ENCODE peak calls at places on chromosome 4, in ten cellular contexts. One of them, this sample, is unnamed.

GRCh38 chr4:5839751-5840674 is 52.9 kb downstream of the CRMP1 start:
- DNase-seq in immature natural killer cell: no peak
- DNase-seq in stimulated activated CD8-positive, alpha-beta memory T cell treated with anti-CD3 and anti-CD28 coated beads, Interleukin-7, amount 100 ng/mL, for 24 hours: no peak
- DNase-seq in RWPE1: no peak
- DNase-seq in NCI-H146: peak; percentile 39
- DNase-seq in activated CD4-positive, CD25-positive, alpha-beta regulatory T cell treated with anti-CD3 and anti-CD28 coated beads, Interleukin-2, amount 50 U/mL, for 72 hours: no peak
- DNase-seq in activated naive CD8-positive, alpha-beta T cell treated with anti-CD3 and anti-CD28 coated beads, Interleukin-2, amount 50 U/mL, for 24 hours: no peak
- DNase-seq in sciatic nerve: no peak
- DNase-seq in 8988T: no peak
- DNase-seq in H54: no peak
- DNase-seq in this sample: no peak

GRCh38 chr4:98485816-98486355 is 172.5 kb downstream of the TSPAN5 start:
- DNase-seq in immature natural killer cell: no peak
- DNase-seq in stimulated activated CD8-positive, alpha-beta memory T cell treated with anti-CD3 and anti-CD28 coated beads, Interleukin-7, amount 100 ng/mL, for 24 hours: no peak
- DNase-seq in RWPE1: no peak
- DNase-seq in NCI-H146: no peak
- DNase-seq in activated CD4-positive, CD25-positive, alpha-beta regulatory T cell treated with anti-CD3 and anti-CD28 coated beads, Interleukin-2, amount 50 U/mL, for 72 hours: no peak
- DNase-seq in activated naive CD8-positive, alpha-beta T cell treated with anti-CD3 and anti-CD28 coated beads, Interleukin-2, amount 50 U/mL, for 24 hours: no peak
- DNase-seq in sciatic nerve: no peak
- DNase-seq in 8988T: no peak
- DNase-seq in H54: no peak
- DNase-seq in this sample: no peak

GRCh38 chr4:151486166-151486565 is 77.2 kb downstream of the FHIP1A start:
- DNase-seq in immature natural killer cell: no peak
- DNase-seq in stimulated activated CD8-positive, alpha-beta memory T cell treated with anti-CD3 and anti-CD28 coated beads, Interleukin-7, amount 100 ng/mL, for 24 hours: no peak
- DNase-seq in RWPE1: no peak
- DNase-seq in NCI-H146: no peak
- DNase-seq in activated CD4-positive, CD25-positive, alpha-beta regulatory T cell treated with anti-CD3 and anti-CD28 coated beads, Interleukin-2, amount 50 U/mL, for 72 hours: no peak
- DNase-seq in activated naive CD8-positive, alpha-beta T cell treated with anti-CD3 and anti-CD28 coated beads, Interleukin-2, amount 50 U/mL, for 24 hours: no peak
- DNase-seq in sciatic nerve: no peak
- DNase-seq in 8988T: no peak
- DNase-seq in H54: no peak
- DNase-seq in this sample: no peak

GRCh38 chr4:60737858-60738257 is 462.3 kb upstream of the ADGRL3 start:
- DNase-seq in immature natural killer cell: no peak
- DNase-seq in stimulated activated CD8-positive, alpha-beta memory T cell treated with anti-CD3 and anti-CD28 coated beads, Interleukin-7, amount 100 ng/mL, for 24 hours: no peak
- DNase-seq in RWPE1: peak; percentile 46
- DNase-seq in NCI-H146: no peak
- DNase-seq in activated CD4-positive, CD25-positive, alpha-beta regulatory T cell treated with anti-CD3 and anti-CD28 coated beads, Interleukin-2, amount 50 U/mL, for 72 hours: no peak
- DNase-seq in activated naive CD8-positive, alpha-beta T cell treated with anti-CD3 and anti-CD28 coated beads, Interleukin-2, amount 50 U/mL, for 24 hours: no peak
- DNase-seq in sciatic nerve: no peak
- DNase-seq in 8988T: no peak
- DNase-seq in H54: no peak
- DNase-seq in this sample: no peak

GRCh38 chr4:2285665-2286381 is 23.9 kb upstream of the MXD4 start:
- DNase-seq in immature natural killer cell: no peak
- DNase-seq in stimulated activated CD8-positive, alpha-beta memory T cell treated with anti-CD3 and anti-CD28 coated beads, Interleukin-7, amount 100 ng/mL, for 24 hours: no peak
- DNase-seq in RWPE1: no peak
- DNase-seq in NCI-H146: no peak
- DNase-seq in activated CD4-positive, CD25-positive, alpha-beta regulatory T cell treated with anti-CD3 and anti-CD28 coated beads, Interleukin-2, amount 50 U/mL, for 72 hours: peak; percentile 26
- DNase-seq in activated naive CD8-positive, alpha-beta T cell treated with anti-CD3 and anti-CD28 coated beads, Interleukin-2, amount 50 U/mL, for 24 hours: no peak
- DNase-seq in sciatic nerve: peak; percentile 51
- DNase-seq in 8988T: no peak
- DNase-seq in H54: no peak
- DNase-seq in this sample: no peak

GRCh38 chr4:152161676-152162330 is 374.1 kb downstream of the FBXW7 start:
- DNase-seq in immature natural killer cell: no peak
- DNase-seq in stimulated activated CD8-positive, alpha-beta memory T cell treated with anti-CD3 and anti-CD28 coated beads, Interleukin-7, amount 100 ng/mL, for 24 hours: no peak
- DNase-seq in RWPE1: peak; percentile 5
- DNase-seq in NCI-H146: no peak
- DNase-seq in activated CD4-positive, CD25-positive, alpha-beta regulatory T cell treated with anti-CD3 and anti-CD28 coated beads, Interleukin-2, amount 50 U/mL, for 72 hours: no peak
- DNase-seq in activated naive CD8-positive, alpha-beta T cell treated with anti-CD3 and anti-CD28 coated beads, Interleukin-2, amount 50 U/mL, for 24 hours: no peak
- DNase-seq in sciatic nerve: no peak
- DNase-seq in 8988T: no peak
- DNase-seq in H54: no peak
- DNase-seq in this sample: no peak

GRCh38 chr4:107993969-107994368 is 4.3 kb downstream of the HADH start:
- DNase-seq in immature natural killer cell: no peak
- DNase-seq in stimulated activated CD8-positive, alpha-beta memory T cell treated with anti-CD3 and anti-CD28 coated beads, Interleukin-7, amount 100 ng/mL, for 24 hours: no peak
- DNase-seq in RWPE1: no peak
- DNase-seq in NCI-H146: no peak
- DNase-seq in activated CD4-positive, CD25-positive, alpha-beta regulatory T cell treated with anti-CD3 and anti-CD28 coated beads, Interleukin-2, amount 50 U/mL, for 72 hours: no peak
- DNase-seq in activated naive CD8-positive, alpha-beta T cell treated with anti-CD3 and anti-CD28 coated beads, Interleukin-2, amount 50 U/mL, for 24 hours: no peak
- DNase-seq in sciatic nerve: no peak
- DNase-seq in 8988T: no peak
- DNase-seq in H54: no peak
- DNase-seq in this sample: no peak

GRCh38 chr4:151325320-151326246 is at the start of gene SH3D19:
- DNase-seq in immature natural killer cell: no peak
- DNase-seq in stimulated activated CD8-positive, alpha-beta memory T cell treated with anti-CD3 and anti-CD28 coated beads, Interleukin-7, amount 100 ng/mL, for 24 hours: no peak
- DNase-seq in RWPE1: peak; percentile 60
- DNase-seq in NCI-H146: no peak
- DNase-seq in activated CD4-positive, CD25-positive, alpha-beta regulatory T cell treated with anti-CD3 and anti-CD28 coated beads, Interleukin-2, amount 50 U/mL, for 72 hours: no peak
- DNase-seq in activated naive CD8-positive, alpha-beta T cell treated with anti-CD3 and anti-CD28 coated beads, Interleukin-2, amount 50 U/mL, for 24 hours: no peak
- DNase-seq in sciatic nerve: peak; percentile 85
- DNase-seq in 8988T: peak; percentile 51
- DNase-seq in H54: peak; percentile 49
- DNase-seq in this sample: peak; percentile 84

GRCh38 chr4:139458543-139458942 is 4.6 kb downstream of the RAB33B start:
- DNase-seq in immature natural killer cell: no peak
- DNase-seq in stimulated activated CD8-positive, alpha-beta memory T cell treated with anti-CD3 and anti-CD28 coated beads, Interleukin-7, amount 100 ng/mL, for 24 hours: no peak
- DNase-seq in RWPE1: no peak
- DNase-seq in NCI-H146: peak; percentile 4
- DNase-seq in activated CD4-positive, CD25-positive, alpha-beta regulatory T cell treated with anti-CD3 and anti-CD28 coated beads, Interleukin-2, amount 50 U/mL, for 72 hours: no peak
- DNase-seq in activated naive CD8-positive, alpha-beta T cell treated with anti-CD3 and anti-CD28 coated beads, Interleukin-2, amount 50 U/mL, for 24 hours: no peak
- DNase-seq in sciatic nerve: no peak
- DNase-seq in 8988T: no peak
- DNase-seq in H54: no peak
- DNase-seq in this sample: no peak

GRCh38 chr4:150479665-150480064 is 102.3 kb upstream of the MAB21L2 start:
- DNase-seq in immature natural killer cell: no peak
- DNase-seq in stimulated activated CD8-positive, alpha-beta memory T cell treated with anti-CD3 and anti-CD28 coated beads, Interleukin-7, amount 100 ng/mL, for 24 hours: no peak
- DNase-seq in RWPE1: no peak
- DNase-seq in NCI-H146: no peak
- DNase-seq in activated CD4-positive, CD25-positive, alpha-beta regulatory T cell treated with anti-CD3 and anti-CD28 coated beads, Interleukin-2, amount 50 U/mL, for 72 hours: no peak
- DNase-seq in activated naive CD8-positive, alpha-beta T cell treated with anti-CD3 and anti-CD28 coated beads, Interleukin-2, amount 50 U/mL, for 24 hours: no peak
- DNase-seq in sciatic nerve: no peak
- DNase-seq in 8988T: no peak
- DNase-seq in H54: no peak
- DNase-seq in this sample: no peak

GRCh38 chr4:64465263-64465662 is 56.0 kb upstream of the TECRL start:
- DNase-seq in immature natural killer cell: no peak
- DNase-seq in stimulated activated CD8-positive, alpha-beta memory T cell treated with anti-CD3 and anti-CD28 coated beads, Interleukin-7, amount 100 ng/mL, for 24 hours: no peak
- DNase-seq in RWPE1: no peak
- DNase-seq in NCI-H146: no peak
- DNase-seq in activated CD4-positive, CD25-positive, alpha-beta regulatory T cell treated with anti-CD3 and anti-CD28 coated beads, Interleukin-2, amount 50 U/mL, for 72 hours: no peak
- DNase-seq in activated naive CD8-positive, alpha-beta T cell treated with anti-CD3 and anti-CD28 coated beads, Interleukin-2, amount 50 U/mL, for 24 hours: no peak
- DNase-seq in sciatic nerve: no peak
- DNase-seq in 8988T: no peak
- DNase-seq in H54: no peak
- DNase-seq in this sample: no peak

GRCh38 chr4:2578106-2578505 is 41.7 kb downstream of the FAM193A start:
- DNase-seq in immature natural killer cell: no peak
- DNase-seq in stimulated activated CD8-positive, alpha-beta memory T cell treated with anti-CD3 and anti-CD28 coated beads, Interleukin-7, amount 100 ng/mL, for 24 hours: no peak
- DNase-seq in RWPE1: no peak
- DNase-seq in NCI-H146: no peak
- DNase-seq in activated CD4-positive, CD25-positive, alpha-beta regulatory T cell treated with anti-CD3 and anti-CD28 coated beads, Interleukin-2, amount 50 U/mL, for 72 hours: no peak
- DNase-seq in activated naive CD8-positive, alpha-beta T cell treated with anti-CD3 and anti-CD28 coated beads, Interleukin-2, amount 50 U/mL, for 24 hours: no peak
- DNase-seq in sciatic nerve: no peak
- DNase-seq in 8988T: no peak
- DNase-seq in H54: no peak
- DNase-seq in this sample: no peak

GRCh38 chr4:10619220-10619619 is 65.3 kb downstream of the CLNK start:
- DNase-seq in immature natural killer cell: no peak
- DNase-seq in stimulated activated CD8-positive, alpha-beta memory T cell treated with anti-CD3 and anti-CD28 coated beads, Interleukin-7, amount 100 ng/mL, for 24 hours: no peak
- DNase-seq in RWPE1: peak; percentile 5
- DNase-seq in NCI-H146: peak; percentile 89
- DNase-seq in activated CD4-positive, CD25-positive, alpha-beta regulatory T cell treated with anti-CD3 and anti-CD28 coated beads, Interleukin-2, amount 50 U/mL, for 72 hours: no peak
- DNase-seq in activated naive CD8-positive, alpha-beta T cell treated with anti-CD3 and anti-CD28 coated beads, Interleukin-2, amount 50 U/mL, for 24 hours: no peak
- DNase-seq in sciatic nerve: no peak
- DNase-seq in 8988T: no peak
- DNase-seq in H54: no peak
- DNase-seq in this sample: peak; percentile 31

GRCh38 chr4:176883681-176884418 is 91.1 kb upstream of the VEGFC start:
- DNase-seq in immature natural killer cell: no peak
- DNase-seq in stimulated activated CD8-positive, alpha-beta memory T cell treated with anti-CD3 and anti-CD28 coated beads, Interleukin-7, amount 100 ng/mL, for 24 hours: no peak
- DNase-seq in RWPE1: peak; percentile 4
- DNase-seq in NCI-H146: no peak
- DNase-seq in activated CD4-positive, CD25-positive, alpha-beta regulatory T cell treated with anti-CD3 and anti-CD28 coated beads, Interleukin-2, amount 50 U/mL, for 72 hours: no peak
- DNase-seq in activated naive CD8-positive, alpha-beta T cell treated with anti-CD3 and anti-CD28 coated beads, Interleukin-2, amount 50 U/mL, for 24 hours: no peak
- DNase-seq in sciatic nerve: no peak
- DNase-seq in 8988T: no peak
- DNase-seq in H54: peak; percentile 7
- DNase-seq in this sample: no peak

GRCh38 chr4:823761-824460 is 2.0 kb downstream of the CPLX1 start:
- DNase-seq in immature natural killer cell: no peak
- DNase-seq in stimulated activated CD8-positive, alpha-beta memory T cell treated with anti-CD3 and anti-CD28 coated beads, Interleukin-7, amount 100 ng/mL, for 24 hours: no peak
- DNase-seq in RWPE1: no peak
- DNase-seq in NCI-H146: no peak
- DNase-seq in activated CD4-positive, CD25-positive, alpha-beta regulatory T cell treated with anti-CD3 and anti-CD28 coated beads, Interleukin-2, amount 50 U/mL, for 72 hours: no peak
- DNase-seq in activated naive CD8-positive, alpha-beta T cell treated with anti-CD3 and anti-CD28 coated beads, Interleukin-2, amount 50 U/mL, for 24 hours: no peak
- DNase-seq in sciatic nerve: no peak
- DNase-seq in 8988T: peak; percentile 29
- DNase-seq in H54: no peak
- DNase-seq in this sample: no peak

GRCh38 chr4:147530723-147531122 is 49.8 kb downstream of the EDNRA start:
- DNase-seq in immature natural killer cell: no peak
- DNase-seq in stimulated activated CD8-positive, alpha-beta memory T cell treated with anti-CD3 and anti-CD28 coated beads, Interleukin-7, amount 100 ng/mL, for 24 hours: no peak
- DNase-seq in RWPE1: no peak
- DNase-seq in NCI-H146: no peak
- DNase-seq in activated CD4-positive, CD25-positive, alpha-beta regulatory T cell treated with anti-CD3 and anti-CD28 coated beads, Interleukin-2, amount 50 U/mL, for 72 hours: no peak
- DNase-seq in activated naive CD8-positive, alpha-beta T cell treated with anti-CD3 and anti-CD28 coated beads, Interleukin-2, amount 50 U/mL, for 24 hours: no peak
- DNase-seq in sciatic nerve: no peak
- DNase-seq in 8988T: no peak
- DNase-seq in H54: no peak
- DNase-seq in this sample: no peak

This sample was measured in trophoblast cell.